ENCODE peak calls at places on chromosomes 16 and 17, in four cellular contexts. S is non-pigmented ciliary epithelial cell; Y is progenitor cell of endocrine pancreas; D is stimulated activated CD8-positive, alpha-beta memory T cell treated with anti-CD3 and anti-CD28 coated beads, Interleukin-12 subunit alpha, Interleukin-12 subunit beta, amount 100 ng/mL, for 4 hours. A is an unnamed sample.

GRCh38 chr16:81582655-81583441 is 138.2 kb downstream of the CMIP start:
- DNase-seq in S (no peak), Y (no peak), D (no peak), A (no peak)

GRCh38 chr16:886802-887731 is 83.7 kb downstream of the LMF1 start:
- DNase-seq in S (no peak), Y (no peak), D (no peak), A (no peak)

GRCh38 chr17:75485688-75486087 is 29.3 kb downstream of the TMEM94 start:
- DNase-seq in S (no peak), Y (no peak), D (no peak), A (no peak)

GRCh38 chr16:89395150-89396142 is 94.9 kb downstream of the ANKRD11 start:
- DNase-seq in S (peak), Y (no peak), D (no peak), A (peak)

GRCh38 chr16:6091021-6091420 is 993.4 kb upstream of the EEF2KMT start:
- DNase-seq in S (no peak), Y (no peak), D (no peak), A (no peak)

GRCh38 chr17:5481451-5481850 is 4.5 kb downstream of the DERL2 start:
- DNase-seq in S (no peak), Y (no peak), D (no peak), A (no peak)

GRCh38 chr16:87056083-87056482 is 261.1 kb downstream of the C16orf95 start:
- DNase-seq in S (peak), Y (no peak), D (no peak), A (peak)

GRCh38 chr16:86566601-86566965 is at the start of gene FOXC2:
- DNase-seq in S (peak), Y (peak), D (no peak), A (peak)

GRCh38 chr17:44269118-44269794 is 1.3 kb upstream of the SLC4A1 start:
- DNase-seq in S (no peak), Y (no peak), D (no peak), A (no peak)

GRCh38 chr16:20916927-20917326 is 16.4 kb downstream of the LYRM1 start:
- DNase-seq in S (no peak), Y (no peak), D (no peak), A (no peak)

GRCh38 chr17:59753522-59754467 is 46.3 kb downstream of the VMP1 start:
- DNase-seq in S (peak), Y (no peak), D (no peak), A (peak)

GRCh38 chr16:67884-68789 is 4.3 kb downstream of the RHBDF1 start:
- DNase-seq in S (no peak), Y (peak), D (no peak), A (no peak)

GRCh38 chr17:33200116-33200515 is 93.0 kb downstream of the ASIC2 start:
- DNase-seq in S (no peak), Y (no peak), D (no peak), A (peak)

GRCh38 chr17:31513731-31514427 is 122.4 kb downstream of the RAB11FIP4 start:
- DNase-seq in S (no peak), Y (no peak), D (no peak), A (no peak)

GRCh38 chr17:19470529-19471261 is 59.7 kb downstream of the RNF112 start:
- DNase-seq in S (no peak), Y (no peak), D (no peak), A (no peak)

GRCh38 chr16:69779724-69780123 is 17.6 kb downstream of the WWP2 start:
- DNase-seq in S (no peak), Y (no peak), D (no peak), A (no peak)

GRCh38 chr17:79399610-79400144 is 211.2 kb downstream of the RBFOX3 start:
- DNase-seq in S (no peak), Y (no peak), D (no peak), A (no peak)

GRCh38 chr16:28543072-28543471 is 4.3 kb upstream of the NUPR1 start:
- DNase-seq in S (no peak), Y (no peak), D (no peak), A (peak)

GRCh38 chr16:5560084-5560483 is 462.5 kb upstream of the EEF2KMT start:
- DNase-seq in S (no peak), Y (no peak), D (no peak), A (no peak)